ENCODE peak calls at places on chromosomes 4 and X, in ten cellular contexts. Q is left ventricle myocardium inferior; B is ascending aorta; A is GM23338; K is fibroblast of pulmonary artery; U is prostate gland; C is suprapubic skin; X is left lung; I is CD4-positive, alpha-beta T cell; W is CD8-positive, alpha-beta T cell. S is an unnamed sample.

GRCh38 chrX:38305971-38306370 is 21.3 kb downstream of the RPGR start:
- DNase-seq in K (peak; percentile 91), U (no peak), Q (no peak), W (no peak), C (no peak), A (no peak), B (no peak), I (no peak), X (no peak), S (no peak)

GRCh38 chr4:26161030-26161824 is 159.6 kb upstream of the RBPJ start:
- DNase-seq in Q (no peak), C (no peak), X (no peak), W (no peak), K (no peak), I (no peak), U (no peak), A (peak; percentile 59), B (no peak), S (peak; percentile 6)

GRCh38 chrX:28586891-28587635 is at the start of gene IL1RAPL1:
- DNase-seq in B (no peak), Q (no peak), C (no peak), A (no peak), W (no peak), I (no peak), U (peak; percentile 4), X (no peak), K (peak; percentile 79), S (peak; percentile 35)

GRCh38 chrX:69285881-69286545 is 120.8 kb upstream of the PJA1 start:
- DNase-seq in I (peak; percentile 51), B (peak; percentile 71), K (peak; percentile 36), W (peak; percentile 78), U (peak; percentile 32), X (peak; percentile 84), C (peak; percentile 76), Q (peak; percentile 67), A (peak; percentile 53), S (peak; percentile 61)

GRCh38 chrX:110536788-110537187 is 178.1 kb downstream of the RTL9 start:
- DNase-seq in B (no peak), X (no peak), A (no peak), Q (no peak), C (no peak), I (no peak), W (no peak), K (no peak), U (no peak), S (no peak)

GRCh38 chr4:12403175-12403574 is 974.5 kb upstream of the HS3ST1 start:
- DNase-seq in A (no peak), C (no peak), W (no peak), X (no peak), B (no peak), Q (no peak), U (no peak), I (no peak), K (no peak), S (no peak)

GRCh38 chr4:80215449-80216052 is 18.2 kb downstream of the PRDM8 start:
- DNase-seq in I (no peak), C (no peak), W (no peak), B (no peak), X (no peak), K (peak; percentile 66), Q (no peak), U (no peak), A (peak; percentile 52), S (no peak)

GRCh38 chr4:24488399-24489164 is 95.8 kb downstream of the DHX15 start:
- DNase-seq in K (peak; percentile 79), X (peak; percentile 84), I (peak; percentile 42), U (peak; percentile 66), C (peak; percentile 78), W (peak; percentile 55), B (peak; percentile 83), A (peak; percentile 93), Q (peak; percentile 76), S (peak; percentile 89)

GRCh38 chr4:158003212-158003611 is 169.6 kb downstream of the GASK1B start:
- DNase-seq in B (no peak), C (no peak), I (no peak), Q (no peak), K (no peak), X (no peak), W (no peak), A (no peak), U (no peak), S (no peak)

GRCh38 chr4:137541181-137541580 is 8.9 kb upstream of the PCDH18 start:
- DNase-seq in W (no peak), K (no peak), A (no peak), C (no peak), B (no peak), U (no peak), Q (no peak), X (no peak), I (no peak), S (no peak)

GRCh38 chrX:131901581-131901980 is 121.5 kb upstream of the STK26 start:
- DNase-seq in I (no peak), W (no peak), A (no peak), K (no peak), C (no peak), X (no peak), U (no peak), B (no peak), Q (no peak), S (no peak)

GRCh38 chrX:44828008-44828605 is 15.7 kb upstream of the DUSP21 start:
- DNase-seq in A (no peak), K (peak; percentile 70), I (no peak), Q (no peak), B (no peak), C (no peak), X (no peak), U (no peak), W (no peak), S (no peak)

GRCh38 chr4:11397146-11397545 is 31.5 kb downstream of the HS3ST1 start:
- DNase-seq in Q (no peak), K (no peak), W (no peak), I (no peak), A (no peak), X (no peak), U (no peak), B (no peak), C (no peak), S (no peak)

GRCh38 chr4:176964116-176964691 is 171.5 kb upstream of the VEGFC start:
- DNase-seq in X (no peak), U (no peak), Q (no peak), C (no peak), B (no peak), I (no peak), K (no peak), A (peak; percentile 69), W (no peak), S (no peak)
- TF ChIP-seq CTCF in X (no peak), U (no peak), Q (no peak), C (no peak), B (no peak), I (no peak), K (peak; percentile 26), A (peak; percentile 65), W (no peak), S (peak; percentile 45)

GRCh38 chr4:44646151-44646550 is 5.3 kb downstream of the YIPF7 start:
- DNase-seq in X (no peak), A (no peak), Q (no peak), B (no peak), U (no peak), C (no peak), I (no peak), K (no peak), W (no peak), S (no peak)
- TF ChIP-seq CTCF in X (no peak), A (no peak), Q (no peak), B (no peak), U (no peak), C (no peak), I (no peak), K (no peak), W (no peak), S (no peak)

GRCh38 chr4:60656171-60656570 is 544.0 kb upstream of the ADGRL3 start:
- DNase-seq in K (no peak), U (no peak), A (peak; percentile 21), C (no peak), X (no peak), W (no peak), Q (no peak), I (no peak), B (no peak), S (no peak)
- TF ChIP-seq CTCF in K (no peak), U (no peak), A (peak; percentile 40), C (no peak), X (no peak), W (no peak), Q (no peak), I (no peak), B (no peak), S (peak; percentile 22)

GRCh38 chrX:134721766-134722532 is 63.7 kb upstream of the PLAC1 start:
- DNase-seq in U (no peak), W (no peak), A (no peak), K (peak; percentile 48), C (no peak), I (no peak), B (no peak), Q (no peak), X (no peak), S (no peak)

GRCh38 chrX:134716620-134717012 is 58.3 kb upstream of the PLAC1 start:
- DNase-seq in W (no peak), C (no peak), I (no peak), B (no peak), U (no peak), K (no peak), X (no peak), Q (no peak), A (no peak), S (no peak)

GRCh38 chrX:134715930-134716619 is 57.8 kb upstream of the PLAC1 start:
- DNase-seq in Q (no peak), I (no peak), A (peak; percentile 2), K (no peak), C (no peak), B (no peak), W (no peak), U (no peak), X (no peak), S (no peak)

GRCh38 chrX:134717698-134718328 is 59.5 kb upstream of the PLAC1 start:
- DNase-seq in A (no peak), U (no peak), K (peak; percentile 48), X (no peak), B (no peak), W (no peak), I (no peak), C (no peak), Q (no peak), S (no peak)

DNA sequence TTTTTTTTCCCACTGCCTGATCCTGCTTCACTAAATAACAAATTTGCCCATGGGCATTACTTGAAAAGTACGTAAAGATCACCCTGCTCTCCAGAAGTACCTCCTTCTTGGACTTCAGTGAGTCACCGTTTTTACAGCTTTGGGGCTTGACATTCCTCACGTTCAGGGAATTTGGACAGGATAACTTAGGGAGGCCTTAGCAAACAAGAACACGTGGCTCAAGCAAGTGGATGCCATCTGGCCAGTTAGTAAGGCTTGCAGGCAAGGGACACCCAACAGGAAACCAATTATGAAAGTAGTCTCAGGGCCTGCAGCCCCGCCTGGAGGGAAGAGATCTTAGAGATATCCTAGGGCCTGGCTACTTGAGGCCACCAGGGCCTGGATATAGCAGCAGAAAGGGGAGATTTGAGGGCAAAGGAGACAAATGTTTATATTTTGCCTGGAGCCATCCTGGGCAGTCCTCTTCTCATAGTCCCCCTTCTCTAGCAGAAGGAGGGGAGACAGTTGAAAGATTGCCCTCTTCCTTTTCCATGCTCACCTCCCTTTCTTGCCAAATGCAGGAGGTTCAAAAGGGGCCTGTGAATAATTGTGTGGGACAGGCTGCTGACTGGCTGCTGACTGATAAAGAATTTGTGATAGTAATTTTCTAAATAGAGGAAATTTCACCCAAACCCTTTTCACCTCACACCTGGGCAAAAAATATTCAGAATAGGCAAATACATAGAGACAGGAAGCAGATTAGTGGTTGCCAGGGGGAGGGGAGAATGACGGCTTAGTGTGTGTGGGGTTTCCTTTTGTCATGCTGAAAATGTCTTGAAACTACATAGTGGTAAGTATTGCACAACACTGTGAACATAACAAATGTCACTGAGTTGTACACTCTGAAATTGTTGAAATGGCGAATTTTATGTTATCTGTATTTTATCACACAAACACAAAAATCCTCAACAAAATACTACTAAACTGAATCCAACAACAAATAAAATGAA is 60.4 kb upstream of the PLAC1 start:
- DNase-seq in I (no peak), X (no peak), C (no peak), W (no peak), U (peak; percentile 20), A (peak; percentile 8), K (peak; percentile 94), Q (no peak), B (no peak), S (no peak)
- TF ChIP-seq CTCF in I (no peak), X (no peak), C (no peak), W (no peak), U (no peak), A (no peak), K (no peak), Q (no peak), B (no peak), S (no peak)